ENCODE peak calls at places on chromosomes 12 and 14, in six cellular contexts. W is endothelial cell of umbilical vein, D is T-helper 2 cell, M is H9, L is GM04503, C is H4. U is an unnamed sample.

GRCh38 chr12:85007836-85008235 is 28.2 kb downstream of the TSPAN19 start:
- DNase-seq in M (no peak), C (no peak), L (peak), D (no peak), W (peak), U (no peak)

GRCh38 chr14:105045710-105046326 is 19.4 kb downstream of the GPR132 start:
- DNase-seq in M (peak), D (peak), C (peak), L (no peak), W (peak), U (peak)

GRCh38 chr14:76929927-76930326 is 98.6 kb downstream of the IRF2BPL start:
- DNase-seq in C (no peak), M (no peak), D (no peak), W (no peak), L (no peak), U (no peak)

GRCh38 chr14:73723799-73724621 is 9.8 kb upstream of the PNMA1 start:
- DNase-seq in L (peak), D (no peak), M (peak), C (peak), W (peak), U (peak)

GRCh38 chr14:71970272-71970671 is 38.0 kb downstream of the RGS6 start:
- DNase-seq in C (no peak), M (no peak), W (no peak), D (no peak), L (no peak), U (no peak)

GRCh38 chr12:51911788-51912711 is 4.7 kb downstream of the ACVRL1 start:
- DNase-seq in D (no peak), M (no peak), W (peak), C (peak), L (no peak), U (no peak)

GRCh38 chr14:33254876-33255275 is 316.2 kb downstream of the NPAS3 start:
- DNase-seq in M (no peak), L (no peak), D (no peak), C (no peak), W (peak), U (no peak)

GRCh38 chr12:27521066-27521465 is 2.9 kb upstream of the PPFIBP1 start:
- DNase-seq in W (peak), L (no peak), D (no peak), M (peak), C (no peak), U (no peak)

GRCh38 chr12:121222847-121223246 is 12.9 kb downstream of the P2RX4 start:
- DNase-seq in L (no peak), C (no peak), M (no peak), W (no peak), D (no peak), U (no peak)

GRCh38 chr14:69559581-69560011 is 15.1 kb downstream of the CCDC177 start:
- DNase-seq in D (no peak), C (no peak), W (no peak), M (no peak), L (no peak), U (no peak)

GRCh38 chr12:111298583-111299436 is 70.1 kb downstream of the PHETA1 start:
- DNase-seq in M (peak), W (peak), D (no peak), L (no peak), C (peak), U (peak)

GRCh38 chr12:90729741-90730140 is 225.2 kb downstream of the CCER1 start:
- DNase-seq in W (peak), L (no peak), M (no peak), D (no peak), C (peak), U (no peak)

GRCh38 chr14:35390577-35391387 is 13.8 kb downstream of the NFKBIA start:
- DNase-seq in C (no peak), M (no peak), W (no peak), D (no peak), L (no peak), U (no peak)

GRCh38 chr14:92997343-92998061 is 74.6 kb downstream of the CHGA start:
- DNase-seq in D (no peak), W (no peak), L (no peak), C (no peak), M (no peak), U (no peak)

GRCh38 chr12:58924652-58925051 is 4.3 kb upstream of the LRIG3 start:
- DNase-seq in W (peak), D (no peak), L (no peak), C (no peak), M (no peak), U (no peak)

GRCh38 chr14:33375781-33376180 is 437.1 kb downstream of the NPAS3 start:
- DNase-seq in D (no peak), L (peak), M (no peak), W (no peak), C (no peak), U (no peak)

GRCh38 chr14:70672328-70672675 is 30.6 kb downstream of the TTC9 start:
- DNase-seq in M (no peak), C (no peak), D (no peak), W (no peak), L (no peak), U (no peak)

GRCh38 chr12:47296828-47297227 is 217.1 kb upstream of the AMIGO2 start:
- DNase-seq in M (no peak), D (no peak), W (no peak), C (no peak), L (no peak), U (no peak)

GRCh38 chr14:33676135-33676566 is 274.7 kb downstream of the EGLN3 start:
- DNase-seq in D (no peak), L (no peak), W (peak), C (peak), M (peak), U (no peak)

GRCh38 chr12:59803735-59804134 is 207.9 kb downstream of the SLC16A7 start:
- DNase-seq in W (no peak), C (peak), M (no peak), D (no peak), L (no peak), U (no peak)

GRCh38 chr12:122491991-122492390 is 8.7 kb downstream of the ZCCHC8 start:
- DNase-seq in W (no peak), M (no peak), L (no peak), C (no peak), D (no peak), U (no peak)

GRCh38 chr12:107304588-107305532 is 211.5 kb upstream of the CRY1 start:
- DNase-seq in M (no peak), D (no peak), C (no peak), L (no peak), W (no peak), U (no peak)

GRCh38 chr12:103884316-103884715 is 43.3 kb upstream of the NT5DC3 start:
- DNase-seq in C (peak), M (no peak), W (peak), D (no peak), L (no peak), U (peak)

GRCh38 chr14:97106166-97106565 is 309.0 kb downstream of the VRK1 start:
- DNase-seq in C (no peak), W (no peak), M (no peak), D (no peak), L (no peak), U (no peak)

GRCh38 chr12:122427403-122427802 is 4.9 kb upstream of the CLIP1 start:
- DNase-seq in L (no peak), D (no peak), W (no peak), C (no peak), M (no peak), U (no peak)

GRCh38 chr14:101178184-101179072 is 274.9 kb upstream of the RTL1 start:
- DNase-seq in W (no peak), C (no peak), M (no peak), D (no peak), L (no peak), U (no peak)

GRCh38 chr14:99389171-99389826 is 91.4 kb downstream of the SETD3 start:
- DNase-seq in W (peak), C (no peak), D (no peak), L (no peak), M (peak), U (no peak)

GRCh38 chr14:92144708-92145107 is 22.9 kb downstream of the CPSF2 start:
- DNase-seq in W (no peak), D (no peak), L (no peak), M (no peak), C (no peak), U (no peak)

GRCh38 chr14:103273145-103273846 is 60.7 kb upstream of the EIF5 start:
- DNase-seq in D (no peak), W (no peak), C (no peak), L (no peak), M (no peak), U (no peak)

GRCh38 chr12:2501464-2502181 is 293.1 kb upstream of the FKBP4 start:
- DNase-seq in W (peak), M (no peak), L (no peak), C (no peak), D (no peak), U (no peak)

GRCh38 chr12:510071-510825 is 50.5 kb downstream of the B4GALNT3 start:
- DNase-seq in L (no peak), C (peak), M (peak), W (peak), D (no peak), U (no peak)

GRCh38 chr12:89663577-89664357 is 44.9 kb downstream of the ATP2B1 start:
- DNase-seq in M (no peak), L (no peak), C (peak), W (peak), D (no peak), U (no peak)

GRCh38 chr12:89212339-89212771 is 139.9 kb downstream of the DUSP6 start:
- DNase-seq in L (no peak), D (no peak), W (peak), M (no peak), C (no peak), U (no peak)

GRCh38 chr12:116172224-116172849 is 105.2 kb downstream of the MED13L start:
- DNase-seq in L (no peak), D (no peak), W (peak), C (no peak), M (no peak), U (no peak)